ENCODE peak calls at places on chromosomes 13 and 19, in seven cellular contexts. One of them, this sample, is unnamed. For H3K4me1, the result is how much of the 10 kb centered on the place peaks cover.

GRCh38 chr13:102651892-102652291 is 43.0 kb downstream of the METTL21C start:
- DNase-seq in GM23248: no peak
- DNase-seq in thoracic aorta: no peak
- DNase-seq in fibroblast of lung: no peak
- DNase-seq in left ventricle myocardium inferior: no peak
- DNase-seq in small intestine: no peak
- DNase-seq in uterus: peak
- DNase-seq in this sample: peak

GRCh38 chr13:78820541-78820940 is 161.6 kb upstream of the OBI1 start:
- DNase-seq in fibroblast of lung: no peak
- DNase-seq in left ventricle myocardium inferior: no peak
- DNase-seq in uterus: no peak
- DNase-seq in small intestine: no peak
- DNase-seq in thoracic aorta: no peak
- DNase-seq in GM23248: no peak
- DNase-seq in this sample: no peak

GRCh38 chr13:75312884-75313520 is 169.0 kb downstream of the TBC1D4 start:
- DNase-seq in thoracic aorta: no peak
- DNase-seq in uterus: no peak
- DNase-seq in fibroblast of lung: no peak
- DNase-seq in small intestine: no peak
- DNase-seq in GM23248: no peak
- DNase-seq in left ventricle myocardium inferior: no peak
- DNase-seq in this sample: no peak

GRCh38 chr13:65892859-65893258 is 1337.3 kb downstream of the PCDH9 start:
- DNase-seq in small intestine: no peak
- DNase-seq in thoracic aorta: no peak
- DNase-seq in uterus: no peak
- DNase-seq in left ventricle myocardium inferior: no peak
- DNase-seq in GM23248: no peak
- DNase-seq in fibroblast of lung: no peak
- DNase-seq in this sample: no peak

GRCh38 chr13:28637714-28638355 is 21.1 kb upstream of the POMP start:
- DNase-seq in fibroblast of lung: no peak
- DNase-seq in thoracic aorta: no peak
- DNase-seq in uterus: no peak
- DNase-seq in small intestine: peak
- DNase-seq in GM23248: no peak
- DNase-seq in left ventricle myocardium inferior: no peak
- DNase-seq in this sample: no peak

GRCh38 chr13:42740753-42741152 is 40.6 kb upstream of the FAM216B start:
- DNase-seq in left ventricle myocardium inferior: peak
- DNase-seq in fibroblast of lung: no peak
- DNase-seq in uterus: no peak
- DNase-seq in small intestine: peak
- DNase-seq in GM23248: peak
- DNase-seq in thoracic aorta: no peak
- DNase-seq in this sample: peak

GRCh38 chr19:6718111-6718740 is 2.2 kb downstream of the C3 start:
- DNase-seq in small intestine: no peak
- DNase-seq in left ventricle myocardium inferior: no peak
- DNase-seq in uterus: no peak
- DNase-seq in fibroblast of lung: no peak
- DNase-seq in thoracic aorta: no peak
- DNase-seq in GM23248: no peak
- DNase-seq in this sample: no peak

GRCh38 chr13:101202590-101202989 is 213.7 kb downstream of the NALCN start:
- DNase-seq in GM23248: no peak
- DNase-seq in small intestine: no peak
- DNase-seq in left ventricle myocardium inferior: no peak
- DNase-seq in uterus: no peak
- DNase-seq in thoracic aorta: no peak
- DNase-seq in fibroblast of lung: no peak
- DNase-seq in this sample: no peak

GRCh38 chr13:43229506-43229905 is 206.1 kb downstream of the DNAJC15 start:
- DNase-seq in fibroblast of lung: peak
- DNase-seq in left ventricle myocardium inferior: no peak
- DNase-seq in uterus: no peak
- DNase-seq in GM23248: peak
- DNase-seq in thoracic aorta: no peak
- DNase-seq in small intestine: no peak
- DNase-seq in this sample: no peak

GRCh38 chr13:74732736-74733135 is 598.5 kb upstream of the KLF12 start:
- DNase-seq in uterus: no peak
- DNase-seq in small intestine: no peak
- DNase-seq in GM23248: no peak
- DNase-seq in thoracic aorta: no peak
- DNase-seq in left ventricle myocardium inferior: no peak
- DNase-seq in fibroblast of lung: no peak
- DNase-seq in this sample: no peak

GRCh38 chr19:3513198-3514140 is 7.4 kb downstream of the FZR1 start:
- DNase-seq in fibroblast of lung: no peak
- DNase-seq in uterus: no peak
- DNase-seq in small intestine: peak
- DNase-seq in left ventricle myocardium inferior: no peak
- DNase-seq in thoracic aorta: no peak
- DNase-seq in GM23248: no peak
- DNase-seq in this sample: no peak

GRCh38 chr13:57582032-57582431 is 49.5 kb upstream of the PCDH17 start:
- DNase-seq in thoracic aorta: no peak
- DNase-seq in fibroblast of lung: no peak
- DNase-seq in uterus: no peak
- DNase-seq in GM23248: no peak
- DNase-seq in small intestine: no peak
- DNase-seq in left ventricle myocardium inferior: no peak
- DNase-seq in this sample: no peak

GRCh38 chr19:40416918-40417713 is 3.9 kb upstream of the PRX start:
- DNase-seq in small intestine: no peak
- DNase-seq in fibroblast of lung: no peak
- DNase-seq in GM23248: peak
- DNase-seq in uterus: no peak
- DNase-seq in thoracic aorta: no peak
- DNase-seq in left ventricle myocardium inferior: peak
- DNase-seq in this sample: no peak

GRCh38 chr19:24086974-24087595 is at the start of gene ZNF254:
- DNase-seq in left ventricle myocardium inferior: peak
- DNase-seq in thoracic aorta: peak
- DNase-seq in uterus: peak
- DNase-seq in small intestine: peak
- DNase-seq in GM23248: peak
- DNase-seq in fibroblast of lung: peak
- DNase-seq in this sample: peak

GRCh38 chr13:108859202-108860012 is 230.0 kb downstream of the MYO16 start:
- DNase-seq in uterus: no peak
- DNase-seq in thoracic aorta: no peak
- DNase-seq in GM23248: peak
- DNase-seq in left ventricle myocardium inferior: no peak
- DNase-seq in fibroblast of lung: peak
- DNase-seq in small intestine: no peak
- DNase-seq in this sample: no peak

GRCh38 chr13:47539317-47539716 is 461.8 kb downstream of the SUCLA2 start:
- DNase-seq in thoracic aorta: no peak
- DNase-seq in small intestine: no peak
- DNase-seq in left ventricle myocardium inferior: no peak
- DNase-seq in GM23248: no peak
- DNase-seq in fibroblast of lung: no peak
- DNase-seq in uterus: no peak
- DNase-seq in this sample: no peak

GRCh38 chr19:13043285-13043684 is 48.0 kb downstream of the NFIX start:
- DNase-seq in thoracic aorta: no peak
- DNase-seq in fibroblast of lung: no peak
- DNase-seq in GM23248: no peak
- DNase-seq in uterus: no peak
- DNase-seq in small intestine: no peak
- DNase-seq in left ventricle myocardium inferior: no peak
- DNase-seq in this sample: no peak
- H3K4me1 ChIP-seq in thoracic aorta: half or more
- H3K4me1 ChIP-seq in fibroblast of lung: under half
- H3K4me1 ChIP-seq in GM23248: half or more
- H3K4me1 ChIP-seq in uterus: under half
- H3K4me1 ChIP-seq in small intestine: under half
- H3K4me1 ChIP-seq in left ventricle myocardium inferior: half or more
- H3K4me1 ChIP-seq in this sample: under half

GRCh38 chr13:21913010-21913409 is 242.1 kb downstream of the FGF9 start:
- DNase-seq in fibroblast of lung: no peak
- DNase-seq in left ventricle myocardium inferior: no peak
- DNase-seq in GM23248: peak
- DNase-seq in thoracic aorta: no peak
- DNase-seq in small intestine: peak
- DNase-seq in uterus: no peak
- DNase-seq in this sample: no peak

GRCh38 chr13:21917046-21918010 is 246.5 kb downstream of the FGF9 start:
- DNase-seq in thoracic aorta: no peak
- DNase-seq in left ventricle myocardium inferior: no peak
- DNase-seq in fibroblast of lung: no peak
- DNase-seq in small intestine: no peak
- DNase-seq in uterus: no peak
- DNase-seq in GM23248: peak
- DNase-seq in this sample: no peak

GRCh38 chr13:21909331-21909730 is 238.5 kb downstream of the FGF9 start:
- DNase-seq in fibroblast of lung: no peak
- DNase-seq in uterus: no peak
- DNase-seq in small intestine: no peak
- DNase-seq in thoracic aorta: no peak
- DNase-seq in left ventricle myocardium inferior: no peak
- DNase-seq in GM23248: no peak
- DNase-seq in this sample: no peak

GRCh38 chr13:21911916-21912315 is 241.0 kb downstream of the FGF9 start:
- DNase-seq in fibroblast of lung: no peak
- DNase-seq in small intestine: no peak
- DNase-seq in uterus: no peak
- DNase-seq in GM23248: no peak
- DNase-seq in thoracic aorta: no peak
- DNase-seq in left ventricle myocardium inferior: no peak
- DNase-seq in this sample: no peak
- H3K27ac ChIP-seq in fibroblast of lung: no peak
- H3K27ac ChIP-seq in small intestine: no peak
- H3K27ac ChIP-seq in uterus: no peak
- H3K27ac ChIP-seq in GM23248: no peak
- H3K27ac ChIP-seq in thoracic aorta: no peak
- H3K27ac ChIP-seq in left ventricle myocardium inferior: no peak
- H3K27ac ChIP-seq in this sample: no peak

DNA sequence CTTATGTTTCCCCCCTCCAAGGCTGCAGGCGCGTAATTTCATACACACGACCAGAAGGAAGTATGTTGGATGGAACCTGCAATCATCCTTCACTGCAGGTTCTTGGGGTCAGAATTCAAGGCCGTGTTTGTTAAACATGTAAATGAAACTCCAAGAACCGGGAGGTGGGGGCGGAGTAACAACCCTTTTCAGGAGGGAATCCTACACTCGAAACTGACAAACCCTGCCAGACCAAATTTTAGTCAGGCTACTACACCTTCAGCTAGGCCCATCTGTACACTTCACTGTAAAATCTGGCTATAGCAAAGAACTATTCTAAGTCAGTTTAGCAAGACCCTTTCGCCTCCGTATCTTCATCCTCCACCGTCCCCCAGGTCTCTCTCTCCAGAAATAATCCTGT is 1.2 kb downstream of the ZNF607 start:
- DNase-seq in thoracic aorta: no peak
- DNase-seq in left ventricle myocardium inferior: no peak
- DNase-seq in small intestine: peak
- DNase-seq in uterus: no peak
- DNase-seq in fibroblast of lung: no peak
- DNase-seq in GM23248: no peak
- DNase-seq in this sample: no peak
- H3K4me3 ChIP-seq in thoracic aorta: peak
- H3K4me3 ChIP-seq in left ventricle myocardium inferior: peak
- H3K4me3 ChIP-seq in small intestine: peak
- H3K4me3 ChIP-seq in uterus: no peak
- H3K4me3 ChIP-seq in fibroblast of lung: peak
- H3K4me3 ChIP-seq in GM23248: peak
- H3K4me3 ChIP-seq in this sample: peak

GRCh38 chr13:98535501-98536357 is 41.2 kb downstream of the STK24 start:
- DNase-seq in thoracic aorta: no peak
- DNase-seq in left ventricle myocardium inferior: no peak
- DNase-seq in fibroblast of lung: no peak
- DNase-seq in small intestine: peak
- DNase-seq in GM23248: peak
- DNase-seq in uterus: no peak
- DNase-seq in this sample: no peak

GRCh38 chr13:98534821-98535220 is 42.1 kb downstream of the STK24 start:
- DNase-seq in GM23248: no peak
- DNase-seq in left ventricle myocardium inferior: no peak
- DNase-seq in uterus: no peak
- DNase-seq in fibroblast of lung: no peak
- DNase-seq in thoracic aorta: no peak
- DNase-seq in small intestine: no peak
- DNase-seq in this sample: no peak

GRCh38 chr13:98537740-98538139 is 39.2 kb downstream of the STK24 start:
- DNase-seq in fibroblast of lung: no peak
- DNase-seq in GM23248: no peak
- DNase-seq in small intestine: no peak
- DNase-seq in thoracic aorta: no peak
- DNase-seq in uterus: no peak
- DNase-seq in left ventricle myocardium inferior: no peak
- DNase-seq in this sample: no peak

GRCh38 chr13:98537306-98537705 is 39.6 kb downstream of the STK24 start:
- DNase-seq in fibroblast of lung: no peak
- DNase-seq in GM23248: no peak
- DNase-seq in small intestine: no peak
- DNase-seq in left ventricle myocardium inferior: no peak
- DNase-seq in uterus: no peak
- DNase-seq in thoracic aorta: no peak
- DNase-seq in this sample: no peak

DNA sequence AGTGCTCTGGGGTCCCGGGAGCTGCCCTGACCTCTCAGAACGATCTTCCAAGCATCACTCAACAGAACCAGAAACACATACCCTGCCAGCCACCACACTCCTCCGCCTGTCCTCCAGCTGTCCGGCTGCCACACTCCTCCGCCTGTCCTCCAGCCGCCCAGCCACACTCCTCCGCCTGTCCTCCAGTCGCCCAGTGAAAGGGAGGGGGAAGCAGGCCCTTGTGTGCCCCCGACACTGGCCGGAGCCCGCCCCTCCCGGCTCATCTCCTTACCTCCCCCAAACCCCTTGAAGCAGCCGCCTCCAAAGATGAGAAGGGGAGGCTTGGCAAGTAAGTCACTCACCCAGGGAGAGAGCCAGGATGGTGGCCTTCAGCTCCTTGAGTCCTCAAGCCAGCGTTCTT is 40.2 kb downstream of the STK24 start:
- DNase-seq in fibroblast of lung: no peak
- DNase-seq in GM23248: no peak
- DNase-seq in small intestine: no peak
- DNase-seq in uterus: no peak
- DNase-seq in left ventricle myocardium inferior: no peak
- DNase-seq in thoracic aorta: no peak
- DNase-seq in this sample: no peak
- H3K4me1 ChIP-seq in fibroblast of lung: under half
- H3K4me1 ChIP-seq in GM23248: under half
- H3K4me1 ChIP-seq in small intestine: under half
- H3K4me1 ChIP-seq in uterus: under half
- H3K4me1 ChIP-seq in left ventricle myocardium inferior: half or more
- H3K4me1 ChIP-seq in thoracic aorta: under half
- H3K4me1 ChIP-seq in this sample: under half

DNA sequence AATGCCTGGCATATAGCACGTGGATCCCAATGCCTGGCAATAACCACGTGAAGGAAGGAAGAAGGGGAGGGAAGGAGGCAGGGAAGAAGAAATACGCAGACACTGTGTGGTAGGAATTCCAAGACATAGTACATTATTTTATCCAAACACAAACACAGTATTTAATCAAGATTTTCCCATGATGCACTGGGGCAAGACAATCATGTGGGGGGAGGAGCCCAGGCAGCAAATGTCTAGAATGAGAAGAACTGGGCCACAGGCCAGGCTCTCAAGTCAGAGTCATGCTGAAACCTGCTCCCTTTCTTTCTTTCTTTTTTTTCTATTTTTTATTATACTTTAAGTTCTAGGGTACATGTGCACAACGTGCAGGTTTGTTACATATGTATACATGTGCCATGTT is 717.9 kb downstream of the UQCRFS1 start:
- DNase-seq in GM23248: no peak
- DNase-seq in small intestine: no peak
- DNase-seq in thoracic aorta: no peak
- DNase-seq in left ventricle myocardium inferior: no peak
- DNase-seq in uterus: no peak
- DNase-seq in fibroblast of lung: peak
- DNase-seq in this sample: no peak
- H3K27ac ChIP-seq in GM23248: no peak
- H3K27ac ChIP-seq in small intestine: no peak
- H3K27ac ChIP-seq in thoracic aorta: no peak
- H3K27ac ChIP-seq in left ventricle myocardium inferior: no peak
- H3K27ac ChIP-seq in uterus: no peak
- H3K27ac ChIP-seq in fibroblast of lung: no peak
- H3K27ac ChIP-seq in this sample: no peak